ENCODE peak calls at places on chromosomes 13 and 19, in six cellular contexts. R is GM23248, L is astrocyte, K is K562, C is fibroblast of lung, X is IMR-90. G is an unnamed sample.

GRCh38 chr19:39038098-39038497 is 5.7 kb upstream of the FBXO27 start:
- DNase-seq in X (peak; percentile 25), C (peak; percentile 43), R (peak; percentile 75), K (peak; percentile 84), L (no peak), G (peak; percentile 74)

GRCh38 chr13:28046981-28047380 is 53.4 kb downstream of the FLT3 start:
- DNase-seq in X (peak; percentile 94), K (no peak), C (no peak), R (peak; percentile 67), L (peak; percentile 27), G (no peak)

GRCh38 chr19:37506387-37507166 is at the start of gene ZNF793:
- DNase-seq in L (peak; percentile 88), K (no peak), R (peak; percentile 80), C (peak; percentile 92), X (peak; percentile 54), G (peak; percentile 91)

GRCh38 chr13:30905932-30906383 is at the start of gene MEDAG:
- DNase-seq in L (peak; percentile 76), C (peak; percentile 78), K (no peak), R (peak; percentile 96), X (peak; percentile 57), G (no peak)

GRCh38 chr19:11478167-11479089 is 2.4 kb downstream of the ELAVL3 start:
- DNase-seq in K (peak; percentile 32), C (no peak), X (no peak), L (no peak), R (no peak), G (no peak)

GRCh38 chr13:108987945-108988344 is 358.5 kb downstream of the MYO16 start:
- DNase-seq in L (no peak), C (no peak), X (no peak), K (no peak), R (no peak), G (no peak)

GRCh38 chr13:110183925-110184324 is 123.0 kb downstream of the COL4A1 start:
- DNase-seq in X (peak; percentile 11), L (no peak), K (no peak), C (no peak), R (peak; percentile 20), G (no peak)

GRCh38 chr19:35038623-35039512 is 2.7 kb upstream of the HPN start:
- DNase-seq in R (no peak), C (peak; percentile 34), K (no peak), L (no peak), X (no peak), G (no peak)

GRCh38 chr13:47135800-47136658 is 239.2 kb upstream of the HTR2A start:
- DNase-seq in K (no peak), L (no peak), X (no peak), C (no peak), R (no peak), G (no peak)

GRCh38 chr19:34254552-34255432 is at the start of gene GARRE1:
- DNase-seq in X (peak; percentile 24), R (peak; percentile 61), K (peak; percentile 70), C (peak; percentile 38), L (no peak), G (peak; percentile 75)

GRCh38 chr13:30715837-30716236 is 19.5 kb upstream of the ALOX5AP start:
- DNase-seq in X (no peak), L (no peak), K (no peak), C (no peak), R (peak; percentile 32), G (no peak)

GRCh38 chr13:38888309-38888708 is 102.3 kb downstream of the STOML3 start:
- DNase-seq in C (peak; percentile 15), X (peak; percentile 31), L (peak; percentile 73), R (peak; percentile 87), K (no peak), G (no peak)

GRCh38 chr19:36460046-36460445 is 29.3 kb downstream of the ZNF566 start:
- DNase-seq in X (peak; percentile 29), C (no peak), R (peak; percentile 47), K (no peak), L (peak; percentile 62), G (no peak)

GRCh38 chr13:49641810-49642291 is 13.5 kb downstream of the ARL11 start:
- DNase-seq in K (peak; percentile 80), L (peak; percentile 79), C (peak; percentile 96), X (peak; percentile 88), R (peak; percentile 94), G (peak; percentile 35)

GRCh38 chr19:33040994-33041827 is 23.5 kb downstream of the RHPN2 start:
- DNase-seq in R (peak; percentile 16), L (peak; percentile 25), C (no peak), X (no peak), K (no peak), G (peak; percentile 93)

DNA sequence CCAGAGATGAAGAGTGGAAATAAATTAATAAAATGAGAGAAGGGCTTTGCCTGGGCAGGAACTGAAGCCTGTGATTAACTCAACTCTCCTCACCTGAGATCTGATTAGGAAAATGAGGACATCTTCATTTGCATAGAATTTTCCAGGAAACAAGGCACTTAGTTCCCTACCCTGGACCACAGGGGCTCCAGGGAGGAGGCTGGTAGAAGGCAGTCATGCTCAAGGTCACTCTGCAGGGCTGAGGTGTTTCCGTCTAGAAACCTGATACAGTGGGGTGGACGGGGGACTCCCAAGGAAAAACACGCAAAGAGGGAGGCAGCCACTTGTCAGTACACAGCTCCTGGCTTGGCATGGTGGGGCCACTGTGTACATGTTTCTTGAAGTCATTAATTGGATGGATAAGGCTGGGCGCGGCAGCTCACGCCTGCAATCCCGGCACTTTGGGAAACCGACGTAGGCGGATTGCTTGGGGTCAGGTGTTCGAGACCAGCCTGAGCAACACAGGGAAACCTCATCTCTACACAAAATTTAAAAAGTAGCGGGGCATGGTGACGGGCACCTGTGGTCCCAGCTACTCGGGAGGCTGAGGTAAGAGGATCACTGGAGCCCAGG is 6.0 kb downstream of the KLK14 start:
- DNase-seq in L (no peak), C (no peak), X (no peak), K (no peak), R (no peak), G (no peak)
- H3K4me2 ChIP-seq in L (no peak overlapping the region), C (no peak overlapping the region), X (no peak overlapping the region), K (no peak overlapping the region), R (no peak overlapping the region), G (no peak overlapping the region)

GRCh38 chr13:97249093-97249787 is 27.1 kb downstream of the MBNL2 start:
- DNase-seq in L (no peak), R (no peak), K (no peak), X (no peak), C (peak; percentile 72), G (no peak)
- H3K4me2 ChIP-seq in L (peak overlapping the region; percentile 33), R (peak overlapping the region; percentile 44), K (peak overlapping the region; percentile 34), X (peak overlapping the region; percentile 94), C (peak overlapping the region; percentile 71), G (peak overlapping the region; percentile 13)

GRCh38 chr13:48505597-48506091 is 27.2 kb downstream of the RCBTB2 start:
- DNase-seq in R (peak; percentile 19), L (no peak), K (no peak), X (peak; percentile 71), C (peak; percentile 52), G (no peak)
- H3K4me2 ChIP-seq in R (no peak overlapping the region), L (no peak overlapping the region), K (no peak overlapping the region), X (no peak overlapping the region), C (no peak overlapping the region), G (no peak overlapping the region)

GRCh38 chr19:942133-942645 is 16.4 kb downstream of the ARID3A start:
- DNase-seq in C (no peak), K (no peak), R (no peak), X (no peak), L (no peak), G (no peak)
- H3K4me2 ChIP-seq in C (no peak overlapping the region), K (no peak overlapping the region), R (no peak overlapping the region), X (no peak overlapping the region), L (no peak overlapping the region), G (no peak overlapping the region)

GRCh38 chr19:52492201-52492960 is 35.1 kb upstream of the ZNF808 start:
- DNase-seq in C (no peak), K (peak; percentile 10), R (peak; percentile 4), X (no peak), L (no peak), G (peak; percentile 70)
- H3K4me2 ChIP-seq in C (no peak overlapping the region), K (no peak overlapping the region), R (no peak overlapping the region), X (no peak overlapping the region), L (no peak overlapping the region), G (peak overlapping the region; percentile 91)

G was measured in hepatocyte.